ENCODE peak calls at places on chromosome 2, in seven cellular contexts. W is M059J; P is stimulated activated CD4-positive, alpha-beta T cell treated with anti-CD3 and anti-CD28 coated beads, Interleukin-1b, Interleukin-23, amount 100 ng/mL, for 24 hours; K is pulmonary artery endothelial cell; Z is spleen; H is IMR-90; D is GM13976. S is an unnamed sample.

GRCh38 chr2:69046221-69046662 is 33.3 kb downstream of the ANTXR1 start:
- DNase-seq in W (peak; percentile 96), P (no peak), D (no peak), Z (no peak), K (peak; percentile 91), H (peak; percentile 98), S (peak; percentile 60)

GRCh38 chr2:79596403-79596802 is 83.6 kb downstream of the CTNNA2 start:
- DNase-seq in W (no peak), P (no peak), K (no peak), Z (no peak), D (no peak), H (no peak), S (no peak)

GRCh38 chr2:55618649-55619055 is 1.2 kb upstream of the PPP4R3B start:
- DNase-seq in W (peak; percentile 59), H (peak; percentile 43), Z (peak; percentile 88), D (peak; percentile 76), P (no peak), K (no peak), S (peak; percentile 58)

GRCh38 chr2:198028955-198029354 is 224.6 kb downstream of the PLCL1 start:
- DNase-seq in P (no peak), W (no peak), K (no peak), H (no peak), Z (no peak), D (no peak), S (no peak)

GRCh38 chr2:109222422-109222821 is 93.4 kb downstream of the SH3RF3 start:
- DNase-seq in P (no peak), K (no peak), D (no peak), Z (no peak), H (no peak), W (no peak), S (no peak)

GRCh38 chr2:238946586-238947242 is 98.8 kb downstream of the TWIST2 start:
- DNase-seq in W (no peak), P (no peak), H (no peak), D (no peak), K (no peak), Z (peak; percentile 66), S (no peak)

GRCh38 chr2:236706803-236707202 is 137.2 kb downstream of the ACKR3 start:
- DNase-seq in P (no peak), D (no peak), K (no peak), H (no peak), W (no peak), Z (no peak), S (no peak)

GRCh38 chr2:29844713-29845320 is 76.6 kb downstream of the ALK start:
- DNase-seq in Z (no peak), D (no peak), W (peak; percentile 76), P (no peak), H (no peak), K (no peak), S (no peak)

GRCh38 chr2:22616031-22616430 is 768.9 kb upstream of the KLHL29 start:
- DNase-seq in H (no peak), W (no peak), K (no peak), D (no peak), Z (no peak), P (no peak), S (no peak)

GRCh38 chr2:74632209-74632938 is 15.8 kb downstream of the M1AP start:
- DNase-seq in W (peak; percentile 88), K (no peak), Z (no peak), P (no peak), H (peak; percentile 23), D (no peak), S (no peak)

GRCh38 chr2:103003750-103004250 is 242.0 kb downstream of the TMEM182 start:
- DNase-seq in W (no peak), H (no peak), Z (no peak), K (no peak), D (no peak), P (no peak), S (no peak)

GRCh38 chr2:145036421-145036901 is 516.5 kb upstream of the ZEB2 start:
- DNase-seq in K (no peak), H (peak; percentile 13), Z (no peak), P (no peak), D (no peak), W (no peak), S (no peak)

GRCh38 chr2:170394988-170395387 is 217.0 kb downstream of the MYO3B start:
- DNase-seq in D (no peak), P (no peak), K (no peak), H (no peak), W (no peak), Z (no peak), S (no peak)

GRCh38 chr2:160061533-160062282 is 707 bp downstream of the PLA2R1 start:
- DNase-seq in D (no peak), H (no peak), W (no peak), P (no peak), K (no peak), Z (peak; percentile 77), S (no peak)

GRCh38 chr2:10552220-10552870 is 104.2 kb upstream of the ODC1 start:
- DNase-seq in D (no peak), Z (peak; percentile 41), K (no peak), W (no peak), P (no peak), H (no peak), S (no peak)

GRCh38 chr2:95539290-95539689 is 52.5 kb upstream of the TRIM43 start:
- DNase-seq in P (no peak), H (peak; percentile 18), W (no peak), Z (no peak), K (no peak), D (no peak), S (no peak)

GRCh38 chr2:218014706-218015685 is 12.2 kb upstream of the TNS1 start:
- DNase-seq in P (no peak), K (no peak), W (no peak), Z (no peak), D (no peak), H (no peak), S (no peak)

GRCh38 chr2:169796441-169796840 is 2.2 kb upstream of the SSB start:
- DNase-seq in H (peak; percentile 19), D (no peak), K (no peak), P (no peak), W (no peak), Z (no peak), S (no peak)

GRCh38 chr2:86636842-86637241 is 13.2 kb upstream of the RNF103 start:
- DNase-seq in W (no peak), D (no peak), K (no peak), P (no peak), Z (no peak), H (no peak), S (no peak)

GRCh38 chr2:218662377-218662776 is 2.9 kb downstream of the BCS1L start:
- DNase-seq in P (no peak), D (no peak), K (no peak), Z (no peak), H (no peak), W (no peak), S (no peak)

GRCh38 chr2:110853516-110853915 is 121.1 kb downstream of the ACOXL start:
- DNase-seq in P (no peak), K (no peak), W (peak; percentile 32), H (peak; percentile 12), Z (peak; percentile 80), D (peak; percentile 52), S (no peak)

GRCh38 chr2:239774933-239775622 is 250.1 kb downstream of the NDUFA10 start:
- DNase-seq in D (no peak), K (no peak), P (no peak), H (no peak), W (no peak), Z (no peak), S (no peak)

GRCh38 chr2:198587726-198588125 is 783.3 kb downstream of the PLCL1 start:
- DNase-seq in D (no peak), Z (no peak), P (no peak), K (no peak), H (no peak), W (no peak), S (no peak)

GRCh38 chr2:20165677-20166509 is 59.0 kb downstream of the SDC1 start:
- DNase-seq in P (no peak), W (no peak), K (no peak), H (no peak), Z (no peak), D (peak; percentile 57), S (no peak)

GRCh38 chr2:230932556-230933511 is 7.8 kb upstream of the GPR55 start:
- DNase-seq in H (peak; percentile 28), Z (peak; percentile 68), K (no peak), P (no peak), W (no peak), D (no peak), S (peak; percentile 19)

GRCh38 chr2:196077821-196078220 is 9.2 kb upstream of the DNAH7 start:
- DNase-seq in P (no peak), K (no peak), Z (no peak), H (peak; percentile 49), D (no peak), W (no peak), S (no peak)

GRCh38 chr2:238242731-238243495 is 3.1 kb upstream of the HES6 start:
- DNase-seq in W (no peak), K (no peak), H (no peak), Z (peak; percentile 72), P (no peak), D (no peak), S (no peak)

GRCh38 chr2:200454839-200455801 is 54.7 kb downstream of the KCTD18 start:
- DNase-seq in H (peak; percentile 71), W (peak; percentile 88), D (no peak), P (no peak), Z (no peak), K (no peak), S (peak; percentile 27)

GRCh38 chr2:134926231-134926931 is 7.8 kb downstream of the CCNT2 start:
- DNase-seq in W (no peak), P (no peak), Z (no peak), K (no peak), H (peak; percentile 20), D (no peak), S (no peak)

GRCh38 chr2:157784823-157785175 is 91.3 kb downstream of the ACVR1 start:
- DNase-seq in Z (no peak), P (no peak), K (no peak), D (no peak), H (no peak), W (peak; percentile 15), S (no peak)

GRCh38 chr2:26723475-26723874 is 31.0 kb downstream of the KCNK3 start:
- DNase-seq in H (no peak), K (no peak), P (no peak), W (no peak), Z (no peak), D (no peak), S (no peak)

S was measured in mammary epithelial cell.